ENCODE peak calls at places on chromosomes 13 and 19, in eight cellular contexts. Y is M059J; B is stimulated activated CD4-positive, alpha-beta T cell treated with anti-CD3 and anti-CD28 coated beads, Interleukin-4, amount 100 ng/mL, for 24 hours; T is neural crest cell; Z is NCI-H345; W is retina; A is central memory CD4-positive, alpha-beta T cell; G is tibial artery. O is an unnamed sample.

GRCh38 chr13:34361528-34361927 is 543.6 kb downstream of the RFC3 start:
- DNase-seq in Y (peak), W (peak), Z (no peak), G (no peak), A (no peak), B (no peak), T (no peak), O (no peak)

GRCh38 chr13:46639033-46639981 is 86.3 kb downstream of the LRCH1 start:
- DNase-seq in B (no peak), T (no peak), Y (no peak), G (no peak), A (no peak), W (no peak), Z (no peak), O (no peak)

GRCh38 chr19:48963371-48964204 is 1.5 kb upstream of the FTL start:
- DNase-seq in Z (no peak), T (peak), W (peak), Y (peak), A (peak), B (peak), G (peak), O (peak)

GRCh38 chr19:18121166-18121565 is 23.6 kb downstream of the MAST3 start:
- DNase-seq in W (no peak), B (no peak), Y (no peak), T (no peak), Z (no peak), G (no peak), A (no peak), O (no peak)

GRCh38 chr13:90732049-90732448 is 615.4 kb upstream of the MIR17HG start:
- DNase-seq in W (no peak), T (no peak), G (no peak), Y (no peak), B (no peak), Z (no peak), A (no peak), O (no peak)

GRCh38 chr13:46632171-46632570 is 79.2 kb downstream of the LRCH1 start:
- DNase-seq in Z (no peak), G (no peak), B (no peak), A (no peak), T (no peak), W (no peak), Y (no peak), O (no peak)

GRCh38 chr13:23776698-23777570 is 112.3 kb downstream of the MIPEP start:
- DNase-seq in Z (no peak), T (no peak), G (no peak), Y (no peak), B (no peak), A (no peak), W (no peak), O (no peak)

GRCh38 chr13:45718063-45718462 is 15.9 kb downstream of the CBY2 start:
- DNase-seq in A (no peak), W (peak), Y (peak), G (no peak), T (no peak), B (no peak), Z (no peak), O (no peak)